ENCODE peak calls at places on chromosomes 16 and 17, in nine cellular contexts. B, D, X, R, K, L, F, Y and U are unnamed samples.

GRCh38 chr16:68737730-68738590 is 868 bp downstream of the CDH1 start:
- DNase-seq in B (peak), D (no peak), X (peak), R (no peak), K (no peak), L (no peak), F (no peak), Y (no peak), U (no peak)

GRCh38 chr16:66996324-66996982 is 8.1 kb downstream of the CES4A start:
- DNase-seq in B (peak), D (no peak), X (peak), R (peak), K (no peak), L (no peak), F (peak), Y (peak), U (no peak)

GRCh38 chr17:5164465-5164864 is 27.2 kb downstream of the ZNF594 start:
- DNase-seq in B (no peak), D (no peak), X (no peak), R (no peak), K (no peak), L (no peak), F (no peak), Y (no peak), U (no peak)

GRCh38 chr17:55806745-55807466 is 56.1 kb downstream of the PCTP start:
- DNase-seq in B (no peak), D (no peak), X (no peak), R (no peak), K (no peak), L (no peak), F (no peak), Y (no peak), U (no peak)

GRCh38 chr17:5919104-5919503 is 151.1 kb upstream of the WSCD1 start:
- DNase-seq in B (no peak), D (peak), X (no peak), R (no peak), K (no peak), L (no peak), F (no peak), Y (no peak), U (no peak)

GRCh38 chr17:8118769-8119574 is 658 bp upstream of the ALOXE3 start:
- DNase-seq in B (peak), D (peak), X (peak), R (peak), K (peak), L (peak), F (peak), Y (peak), U (peak)

GRCh38 chr16:56310685-56311084 is 114.7 kb downstream of the AMFR start:
- DNase-seq in B (no peak), D (no peak), X (no peak), R (no peak), K (no peak), L (no peak), F (no peak), Y (no peak), U (no peak)

GRCh38 chr17:51097708-51098446 is 22.8 kb downstream of the SPAG9 start:
- DNase-seq in B (peak), D (peak), X (no peak), R (no peak), K (peak), L (no peak), F (no peak), Y (no peak), U (no peak)

GRCh38 chr16:71528257-71528656 is 2.0 kb downstream of the CHST4 start:
- DNase-seq in B (no peak), D (no peak), X (no peak), R (no peak), K (no peak), L (no peak), F (no peak), Y (no peak), U (no peak)

GRCh38 chr17:43021739-43022512 is at the start of gene VAT1:
- DNase-seq in B (peak), D (peak), X (peak), R (peak), K (peak), L (no peak), F (no peak), Y (peak), U (no peak)

GRCh38 chr16:20410153-20410723 is 904 bp downstream of the ACSM5 start:
- DNase-seq in B (no peak), D (no peak), X (no peak), R (no peak), K (no peak), L (no peak), F (no peak), Y (no peak), U (no peak)

GRCh38 chr17:46003907-46004748 is 5.1 kb downstream of the STH start:
- DNase-seq in B (peak), D (no peak), X (no peak), R (peak), K (no peak), L (no peak), F (no peak), Y (peak), U (no peak)

GRCh38 chr17:43543771-43544575 is 2.2 kb downstream of the ETV4 start:
- DNase-seq in B (no peak), D (peak), X (no peak), R (no peak), K (no peak), L (no peak), F (no peak), Y (no peak), U (no peak)

GRCh38 chr17:50768348-50768761 is 1.0 kb upstream of the ANKRD40CL start:
- DNase-seq in B (peak), D (peak), X (peak), R (no peak), K (no peak), L (no peak), F (no peak), Y (no peak), U (peak)

GRCh38 chr16:66366433-66367299 is at the start of gene CDH5:
- DNase-seq in B (no peak), D (no peak), X (peak), R (peak), K (no peak), L (peak), F (no peak), Y (no peak), U (no peak)

GRCh38 chr16:74064120-74064735 is 232.4 kb upstream of the PSMD7 start:
- DNase-seq in B (no peak), D (no peak), X (no peak), R (no peak), K (no peak), L (no peak), F (no peak), Y (no peak), U (no peak)

GRCh38 chr16:15576960-15577958 is 65.7 kb downstream of the MARF1 start:
- DNase-seq in B (no peak), D (no peak), X (no peak), R (no peak), K (no peak), L (no peak), F (no peak), Y (no peak), U (no peak)

GRCh38 chr17:10021239-10021638 is 116.2 kb upstream of the RCVRN start:
- DNase-seq in B (peak), D (no peak), X (peak), R (peak), K (peak), L (no peak), F (no peak), Y (no peak), U (no peak)

GRCh38 chr17:8621585-8621984 is 8.9 kb downstream of the MYH10 start:
- DNase-seq in B (no peak), D (no peak), X (no peak), R (no peak), K (no peak), L (no peak), F (no peak), Y (no peak), U (no peak)

GRCh38 chr16:1681032-1681431 is 3.0 kb downstream of the JPT2 start:
- DNase-seq in B (no peak), D (no peak), X (no peak), R (no peak), K (no peak), L (no peak), F (no peak), Y (no peak), U (no peak)

GRCh38 chr16:23351360-23351759 is 49.3 kb downstream of the SCNN1B start:
- DNase-seq in B (peak), D (no peak), X (peak), R (no peak), K (no peak), L (no peak), F (no peak), Y (no peak), U (no peak)

GRCh38 chr16:4700380-4700996 is 7.1 kb downstream of the NUDT16L1 start:
- DNase-seq in B (no peak), D (no peak), X (no peak), R (peak), K (no peak), L (no peak), F (no peak), Y (no peak), U (no peak)

GRCh38 chr17:69406906-69407305 is 7.6 kb upstream of the MAP2K6 start:
- DNase-seq in B (no peak), D (no peak), X (no peak), R (no peak), K (no peak), L (no peak), F (no peak), Y (no peak), U (no peak)

GRCh38 chr17:81904600-81905423 is 2.8 kb downstream of the NPB start:
- DNase-seq in B (no peak), D (no peak), X (no peak), R (no peak), K (no peak), L (no peak), F (no peak), Y (no peak), U (no peak)

GRCh38 chr17:80773243-80773991 is 218.2 kb upstream of the CHMP6 start:
- DNase-seq in B (no peak), D (peak), X (no peak), R (peak), K (no peak), L (no peak), F (peak), Y (peak), U (no peak)

GRCh38 chr17:62869885-62870580 is 61.9 kb upstream of the MARCHF10 start:
- DNase-seq in B (no peak), D (peak), X (no peak), R (no peak), K (peak), L (no peak), F (no peak), Y (no peak), U (no peak)

GRCh38 chr17:80036715-80037477 is 454 bp downstream of the CCDC40 start:
- DNase-seq in B (no peak), D (peak), X (peak), R (no peak), K (no peak), L (no peak), F (no peak), Y (peak), U (no peak)

GRCh38 chr16:74724820-74725549 is 24.3 kb upstream of the MLKL start:
- DNase-seq in B (no peak), D (peak), X (no peak), R (peak), K (no peak), L (no peak), F (no peak), Y (peak), U (no peak)

GRCh38 chr16:445566-445965 is 20.1 kb downstream of the RAB11FIP3 start:
- DNase-seq in B (no peak), D (no peak), X (no peak), R (no peak), K (no peak), L (no peak), F (no peak), Y (no peak), U (no peak)

GRCh38 chr17:3667366-3668278 is 756 bp downstream of the TAX1BP3 start:
- DNase-seq in B (peak), D (peak), X (peak), R (peak), K (peak), L (peak), F (peak), Y (peak), U (peak)

GRCh38 chr17:76422860-76423259 is 30.1 kb downstream of the UBE2O start:
- DNase-seq in B (no peak), D (no peak), X (no peak), R (no peak), K (no peak), L (no peak), F (no peak), Y (no peak), U (no peak)

GRCh38 chr17:28612936-28613872 is 781 bp downstream of the RSKR start:
- DNase-seq in B (no peak), D (peak), X (no peak), R (no peak), K (peak), L (no peak), F (no peak), Y (no peak), U (no peak)

GRCh38 chr17:45376171-45376564 is 56.5 kb downstream of the ARHGAP27 start:
- DNase-seq in B (no peak), D (peak), X (no peak), R (no peak), K (no peak), L (no peak), F (no peak), Y (no peak), U (no peak)

GRCh38 chr17:15346196-15346595 is 4.8 kb upstream of the TEKT3 start:
- DNase-seq in B (no peak), D (no peak), X (no peak), R (no peak), K (no peak), L (no peak), F (no peak), Y (no peak), U (no peak)

GRCh38 chr17:1153795-1154546 is 25.8 kb downstream of the ABR start:
- DNase-seq in B (no peak), D (peak), X (peak), R (peak), K (no peak), L (peak), F (peak), Y (peak), U (no peak)

GRCh38 chr16:86948046-86948445 is 369.1 kb downstream of the C16orf95 start:
- DNase-seq in B (no peak), D (no peak), X (no peak), R (peak), K (no peak), L (no peak), F (no peak), Y (no peak), U (no peak)

GRCh38 chr16:29961479-29962343 is at the start of gene TMEM219:
- DNase-seq in B (peak), D (peak), X (peak), R (peak), K (peak), L (peak), F (peak), Y (peak), U (peak)

GRCh38 chr17:82804442-82805191 is 35.2 kb downstream of the ZNF750 start:
- DNase-seq in B (no peak), D (no peak), X (no peak), R (peak), K (no peak), L (no peak), F (no peak), Y (no peak), U (peak)

GRCh38 chr17:40509626-40510327 is 8.4 kb upstream of the TNS4 start:
- DNase-seq in B (no peak), D (no peak), X (no peak), R (no peak), K (no peak), L (no peak), F (no peak), Y (no peak), U (no peak)
- H3K27ac ChIP-seq in B (no peak), D (no peak), X (no peak), R (no peak), K (no peak), L (peak), F (no peak), Y (no peak), U (no peak)

DNA sequence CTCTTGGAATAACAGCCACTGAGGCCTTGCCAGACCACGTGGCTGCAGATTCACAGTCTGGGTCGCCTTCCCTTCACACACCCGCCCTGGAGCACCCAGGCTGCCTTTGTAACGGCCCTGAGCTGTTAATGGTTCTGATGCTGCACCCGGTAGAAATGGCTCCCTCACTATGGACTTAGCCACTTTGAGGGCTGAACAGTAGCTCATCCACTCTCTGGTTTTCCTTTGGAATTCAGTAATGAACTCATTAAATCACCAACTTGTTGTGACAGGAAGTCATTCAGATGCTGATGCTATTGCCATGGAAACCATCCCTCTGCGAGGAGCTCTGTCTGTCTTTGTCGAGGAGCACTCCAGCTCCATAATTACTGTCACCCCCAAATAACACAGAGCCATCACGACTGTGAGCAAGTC is 59.2 kb downstream of the CDK5R1 start:
- DNase-seq in B (no peak), D (peak), X (no peak), R (no peak), K (no peak), L (no peak), F (no peak), Y (peak), U (no peak)
- H3K27ac ChIP-seq in B (no peak), D (no peak), X (no peak), R (no peak), K (no peak), L (no peak), F (no peak), Y (peak), U (no peak)

GRCh38 chr16:49504023-49504364 is 130.4 kb downstream of the C16orf78 start:
- DNase-seq in B (no peak), D (no peak), X (peak), R (no peak), K (no peak), L (no peak), F (no peak), Y (no peak), U (no peak)

GRCh38 chr16:49502136-49502881 is 128.7 kb downstream of the C16orf78 start:
- DNase-seq in B (no peak), D (no peak), X (no peak), R (peak), K (no peak), L (peak), F (no peak), Y (no peak), U (no peak)

GRCh38 chr16:49505556-49505955 is 132.0 kb downstream of the C16orf78 start:
- DNase-seq in B (no peak), D (no peak), X (no peak), R (peak), K (no peak), L (no peak), F (no peak), Y (no peak), U (no peak)

GRCh38 chr16:49504626-49505025 is 131.0 kb downstream of the C16orf78 start:
- DNase-seq in B (no peak), D (no peak), X (peak), R (no peak), K (no peak), L (no peak), F (no peak), Y (no peak), U (no peak)

DNA sequence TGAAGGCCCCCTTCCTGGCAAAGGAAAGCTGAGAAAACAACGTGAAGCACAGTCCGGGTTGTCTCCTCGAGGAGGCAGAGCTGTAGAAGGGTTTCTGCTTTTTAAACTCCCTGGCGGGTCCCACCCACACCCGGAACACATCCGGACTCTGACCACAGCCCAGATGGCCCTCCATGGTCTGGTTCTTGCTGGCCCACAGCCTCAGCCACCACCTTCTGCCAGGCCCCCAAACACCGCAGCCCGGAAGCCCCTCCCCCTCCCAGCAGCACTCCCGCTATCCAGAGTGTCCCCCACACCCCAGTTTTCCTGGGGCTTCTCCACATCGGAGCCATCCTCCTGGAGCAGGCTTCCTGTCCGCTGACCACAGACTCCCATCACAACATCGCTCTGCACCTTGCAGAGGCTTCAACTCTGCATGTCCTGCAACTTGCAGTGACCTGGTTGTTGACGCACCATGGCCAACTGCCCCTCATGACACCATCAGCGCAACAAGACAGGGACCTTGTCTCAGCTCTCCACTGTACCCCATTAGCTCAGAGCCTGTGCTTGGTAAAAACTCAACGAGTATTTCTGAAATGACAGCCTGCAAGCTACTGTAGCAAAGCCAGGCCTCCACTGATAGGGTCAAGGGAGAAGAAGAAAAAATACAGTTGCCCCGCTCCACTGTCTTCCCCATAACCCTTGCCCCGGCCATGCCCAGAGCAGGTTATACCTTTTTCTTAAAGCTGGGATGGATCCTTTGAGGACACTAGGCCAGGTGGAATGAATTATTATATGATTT is 129.8 kb downstream of the C16orf78 start:
- DNase-seq in B (no peak), D (no peak), X (no peak), R (peak), K (no peak), L (no peak), F (no peak), Y (no peak), U (no peak)
- H3K27ac ChIP-seq in B (no peak), D (no peak), X (no peak), R (no peak), K (no peak), L (no peak), F (no peak), Y (no peak), U (no peak)

DNA sequence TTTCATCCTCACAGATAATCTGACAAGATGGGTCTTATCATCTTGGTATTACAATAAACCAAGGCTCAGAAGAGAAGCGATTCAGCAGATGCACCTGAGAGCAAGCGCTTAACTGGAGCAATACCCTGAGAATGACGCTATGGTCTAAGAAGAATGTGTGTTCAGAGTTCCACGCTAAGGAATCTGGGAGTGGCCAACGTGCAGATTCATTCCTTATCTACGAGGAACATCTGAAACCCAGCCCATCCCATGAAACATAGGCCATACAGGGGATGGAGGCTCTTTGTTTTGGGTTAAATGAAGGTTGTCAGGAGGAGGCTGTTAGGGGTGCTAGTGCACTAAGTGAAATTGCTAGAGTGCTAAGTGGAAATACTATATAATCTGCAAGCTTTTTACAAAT is 28.5 kb upstream of the KDM8 start:
- DNase-seq in B (no peak), D (no peak), X (no peak), R (no peak), K (no peak), L (no peak), F (no peak), Y (no peak), U (no peak)
- H3K27ac ChIP-seq in B (no peak), D (no peak), X (no peak), R (no peak), K (no peak), L (no peak), F (no peak), Y (no peak), U (no peak)

DNA sequence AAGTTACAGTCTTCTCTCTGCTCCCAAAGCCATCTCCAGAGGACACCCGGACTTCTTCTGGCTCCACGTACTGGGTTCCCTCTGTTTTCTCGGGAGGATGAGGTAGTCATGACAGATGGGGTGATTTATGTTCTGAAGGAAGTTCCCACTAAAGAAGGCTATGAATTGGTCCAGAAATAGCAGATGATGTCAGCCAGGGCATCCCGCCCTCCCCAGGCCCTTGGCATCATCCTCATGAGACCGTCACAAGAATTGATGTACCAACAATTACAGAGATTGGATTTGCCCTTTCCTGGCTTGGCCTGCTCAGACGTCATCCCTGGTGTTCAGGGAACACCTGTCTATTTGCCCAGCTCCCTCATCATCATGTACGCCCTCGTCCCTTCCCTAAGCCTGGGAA is 102.7 kb upstream of the CCL1 start:
- DNase-seq in B (no peak), D (no peak), X (no peak), R (no peak), K (no peak), L (no peak), F (no peak), Y (no peak), U (no peak)
- H3K27ac ChIP-seq in B (no peak), D (no peak), X (no peak), R (no peak), K (no peak), L (no peak), F (no peak), Y (no peak), U (no peak)